ENCODE peak calls at places on chromosome 13, in six cellular contexts. V, Q, P, Y, E and X are unnamed samples.

GRCh38 chr13:32878172-32878571 is 138.1 kb upstream of the KL start:
- ATAC-seq in Q (no peak), P (no peak), E (no peak), Y (no peak), V (no peak), X (no peak)

GRCh38 chr13:33264620-33264978 is 21.0 kb downstream of the STARD13 start:
- ATAC-seq in P (no peak), E (no peak), V (no peak), Y (no peak), Q (no peak), X (peak)

GRCh38 chr13:41515491-41516139 is 58.3 kb downstream of the RGCC start:
- ATAC-seq in Q (no peak), V (no peak), Y (no peak), E (no peak), P (no peak), X (no peak)

GRCh38 chr13:28394422-28394821 is 100.5 kb downstream of the FLT1 start:
- ATAC-seq in Q (no peak), Y (no peak), E (peak), P (no peak), V (no peak), X (peak)

GRCh38 chr13:106513025-106513424 is 22.4 kb downstream of the EFNB2 start:
- ATAC-seq in Q (no peak), P (no peak), E (no peak), Y (no peak), V (peak), X (no peak)

GRCh38 chr13:80340643-80341097 is 256 bp downstream of the SPRY2 start:
- ATAC-seq in P (peak), V (no peak), Q (peak), Y (no peak), E (no peak), X (no peak)

GRCh38 chr13:102244617-102245227 is 157.1 kb downstream of the FGF14 start:
- ATAC-seq in Y (no peak), E (no peak), V (no peak), P (no peak), Q (no peak), X (no peak)

GRCh38 chr13:27022571-27023311 is 148.9 kb downstream of the USP12 start:
- ATAC-seq in P (peak), Y (peak), E (peak), Q (peak), V (peak), X (peak)

GRCh38 chr13:62113145-62113544 is 697.5 kb upstream of the PCDH20 start:
- ATAC-seq in Q (no peak), Y (no peak), P (no peak), E (no peak), V (no peak), X (no peak)

GRCh38 chr13:52779028-52779612 is 39.5 kb upstream of the CNMD start:
- ATAC-seq in P (no peak), Y (no peak), E (no peak), Q (no peak), V (peak), X (no peak)

GRCh38 chr13:48730971-48731658 is 77.4 kb downstream of the CYSLTR2 start:
- ATAC-seq in Y (no peak), Q (peak), E (no peak), P (no peak), V (no peak), X (no peak)

GRCh38 chr13:50644081-50644871 is 199.2 kb downstream of the DLEU7 start:
- ATAC-seq in Q (no peak), V (no peak), Y (no peak), P (no peak), E (no peak), X (no peak)

GRCh38 chr13:46668302-46668720 is 115.3 kb downstream of the LRCH1 start:
- ATAC-seq in V (peak), Y (no peak), E (peak), Q (no peak), P (no peak), X (no peak)

GRCh38 chr13:113740661-113741060 is 18.4 kb upstream of the TMEM255B start:
- ATAC-seq in Y (no peak), P (no peak), V (no peak), E (no peak), Q (no peak), X (no peak)

GRCh38 chr13:30898721-30899188 is 7.3 kb upstream of the MEDAG start:
- ATAC-seq in Q (peak), P (no peak), V (no peak), Y (no peak), E (peak), X (peak)
- TF ChIP-seq EP300 in Q (no peak), P (no peak), V (no peak), Y (no peak), E (no peak), X (no peak)

GRCh38 chr13:104314926-104315535 is 1248.8 kb upstream of the SLC10A2 start:
- ATAC-seq in P (peak), Q (no peak), V (no peak), Y (no peak), E (peak), X (no peak)

GRCh38 chr13:104310861-104311260 is 1244.6 kb upstream of the SLC10A2 start:
- ATAC-seq in P (no peak), V (no peak), E (no peak), Y (no peak), Q (no peak), X (no peak)

GRCh38 chr13:104318121-104318520 is 1251.9 kb upstream of the SLC10A2 start:
- ATAC-seq in E (peak), P (no peak), V (no peak), Y (no peak), Q (no peak), X (no peak)

GRCh38 chr13:104314321-104314720 is 1248.1 kb upstream of the SLC10A2 start:
- ATAC-seq in Y (no peak), Q (no peak), V (no peak), E (no peak), P (no peak), X (no peak)

GRCh38 chr13:104315606-104316005 is 1249.4 kb upstream of the SLC10A2 start:
- ATAC-seq in Q (no peak), E (peak), V (no peak), Y (no peak), P (peak), X (no peak)
- TF ChIP-seq EP300 in Q (no peak), E (no peak), V (no peak), Y (no peak), P (no peak), X (no peak)

GRCh38 chr13:92514420-92515125 is 712.0 kb upstream of the GPC6 start:
- ATAC-seq in Q (no peak), E (no peak), Y (no peak), P (no peak), V (no peak), X (no peak)
- TF ChIP-seq EP300 in Q (no peak), E (no peak), Y (no peak), P (no peak), V (no peak), X (no peak)

GRCh38 chr13:56615572-56615971 is 525.1 kb upstream of the PRR20A start:
- ATAC-seq in Q (no peak), V (no peak), Y (no peak), E (no peak), P (no peak), X (no peak)
- TF ChIP-seq EP300 in Q (no peak), V (no peak), Y (no peak), E (no peak), P (no peak), X (no peak)

GRCh38 chr13:110134801-110135200 is 172.2 kb downstream of the COL4A1 start:
- ATAC-seq in P (no peak), Y (no peak), V (no peak), Q (no peak), E (no peak), X (no peak)
- TF ChIP-seq EP300 in P (no peak), Y (no peak), V (no peak), Q (no peak), E (no peak), X (no peak)

GRCh38 chr13:24511019-24511823 is 1.4 kb downstream of the PARP4 start:
- ATAC-seq in Q (peak), P (peak), E (peak), V (peak), Y (peak), X (no peak)

GRCh38 chr13:24511824-24512207 is 762 bp downstream of the PARP4 start:
- ATAC-seq in P (no peak), Q (no peak), V (peak), E (peak), Y (peak), X (no peak)

GRCh38 chr13:24506698-24507335 is 5.8 kb downstream of the PARP4 start:
- ATAC-seq in Q (no peak), V (no peak), P (no peak), Y (no peak), E (no peak), X (no peak)

GRCh38 chr13:24516919-24517318 is 4.3 kb upstream of the PARP4 start:
- ATAC-seq in V (no peak), P (no peak), E (no peak), Q (no peak), Y (no peak), X (no peak)

GRCh38 chr13:24512208-24513068 is at the start of gene PARP4:
- ATAC-seq in P (peak), E (peak), Y (peak), V (peak), Q (peak), X (peak)
- TF ChIP-seq EP300 in P (no peak), E (no peak), Y (no peak), V (no peak), Q (peak), X (no peak)

GRCh38 chr13:95601906-95602305 is 42.6 kb downstream of the DZIP1 start:
- ATAC-seq in E (no peak), Q (no peak), V (no peak), Y (no peak), P (no peak), X (no peak)

GRCh38 chr13:95604534-95604915 is 40.0 kb downstream of the DZIP1 start:
- ATAC-seq in P (no peak), Q (no peak), Y (no peak), E (no peak), V (no peak), X (no peak)

GRCh38 chr13:95601216-95601615 is 43.3 kb downstream of the DZIP1 start:
- ATAC-seq in P (no peak), V (no peak), Q (no peak), Y (no peak), E (no peak), X (no peak)

GRCh38 chr13:95605426-95606125 is 38.9 kb downstream of the DZIP1 start:
- ATAC-seq in Q (no peak), P (no peak), E (no peak), V (no peak), Y (no peak), X (no peak)

GRCh38 chr13:95603887-95604533 is 40.5 kb downstream of the DZIP1 start:
- ATAC-seq in E (peak), P (peak), Q (peak), V (no peak), Y (no peak), X (peak)
- TF ChIP-seq EP300 in E (no peak), P (no peak), Q (peak), V (no peak), Y (no peak), X (no peak)

DNA sequence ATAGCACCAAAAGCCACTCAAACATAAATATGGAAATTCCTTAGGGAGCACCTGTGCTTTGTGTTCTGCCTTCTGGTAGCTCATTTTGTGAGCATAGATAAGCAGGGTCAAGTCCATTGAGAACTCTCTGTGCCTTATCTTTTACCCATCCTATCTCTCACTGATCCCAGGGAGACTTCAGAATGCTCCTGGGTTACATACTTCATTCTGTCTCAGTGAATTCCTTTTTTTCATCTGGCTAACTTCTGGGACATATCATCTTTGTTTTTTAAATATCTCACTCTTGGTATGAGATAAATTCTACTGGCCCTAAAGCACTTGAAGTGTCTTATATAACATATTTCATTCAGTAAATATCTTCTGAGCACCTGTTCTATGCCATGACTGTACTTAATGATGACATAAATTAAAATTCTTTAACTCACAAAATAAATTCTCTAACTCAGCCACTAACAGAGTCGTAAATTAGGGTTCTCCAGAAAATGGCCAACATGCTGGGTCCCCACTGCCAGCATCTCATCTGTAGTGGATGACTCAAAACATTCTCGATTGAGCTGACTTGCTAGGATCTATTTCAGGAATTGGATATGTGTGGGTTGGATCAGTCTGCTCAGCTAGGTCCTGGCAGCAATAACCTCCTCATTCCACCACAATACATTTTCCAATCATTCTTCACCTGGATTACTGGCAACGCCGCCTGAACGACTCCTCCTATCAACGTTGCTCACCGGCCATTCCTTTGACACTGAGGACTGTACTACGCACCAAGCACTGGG is 170.2 kb downstream of the FOXO1 start:
- ATAC-seq in E (peak), P (no peak), Q (no peak), V (no peak), Y (no peak), X (no peak)
- TF ChIP-seq EP300 in E (no peak), P (no peak), Q (no peak), V (no peak), Y (no peak), X (no peak)

DNA sequence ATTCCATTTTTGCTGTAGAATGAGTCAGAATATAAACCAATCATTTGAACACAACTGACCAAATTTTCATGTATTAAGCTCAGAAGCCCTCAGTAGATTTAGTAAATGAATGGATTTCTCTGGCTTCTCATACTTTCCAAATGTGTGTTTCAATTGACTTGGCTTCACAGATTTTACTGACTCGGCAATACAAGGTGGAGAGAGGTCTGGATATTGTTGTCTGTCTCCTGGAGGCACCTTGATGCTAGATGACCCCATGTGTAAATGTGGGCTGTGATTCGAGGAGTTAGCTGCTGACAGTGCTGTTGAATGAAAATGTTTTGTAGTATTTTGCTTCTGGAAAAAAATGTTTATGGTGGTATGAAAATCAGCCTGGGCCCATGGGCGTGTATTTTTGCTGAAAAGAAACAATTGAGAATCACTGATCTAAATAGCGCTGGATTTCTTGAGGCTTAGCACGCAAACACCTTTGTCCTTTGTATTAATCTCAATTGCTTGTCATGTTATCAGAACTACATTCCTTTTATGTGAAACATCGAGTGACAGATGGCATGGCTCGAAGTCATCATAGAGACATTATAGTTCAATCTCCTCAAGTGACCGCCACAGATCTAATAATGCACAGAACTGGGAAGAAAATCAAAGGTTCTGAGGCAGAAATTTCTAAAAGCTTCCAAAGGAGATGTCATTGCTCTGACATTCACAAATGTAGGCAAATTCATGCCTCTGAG is 41.2 kb upstream of the UBAC2 start:
- ATAC-seq in V (no peak), Q (no peak), Y (no peak), P (no peak), E (no peak), X (no peak)
- TF ChIP-seq EP300 in V (no peak), Q (no peak), Y (no peak), P (no peak), E (no peak), X (no peak)